ENCODE peak calls at places on chromosomes 4 and X, in ten cellular contexts. F is transverse colon, V is upper lobe of left lung, U is NB4, P is body of pancreas, D is IMR-90, E is ovary, L is adrenal gland, G is H54, I is thyroid gland. Q is an unnamed sample.

GRCh38 chrX:68991691-68992345 is 163.0 kb downstream of the EFNB1 start:
- DNase-seq in F (no peak), E (no peak), P (no peak), G (no peak), I (no peak), L (no peak), D (no peak), U (no peak), V (no peak), Q (no peak)

GRCh38 chr4:147078362-147078761 is 132.7 kb upstream of the TTC29 start:
- DNase-seq in G (no peak), E (no peak), F (no peak), D (no peak), L (no peak), V (no peak), U (no peak), I (no peak), P (no peak), Q (no peak)

GRCh38 chr4:12499693-12500092 is 984.4 kb downstream of the RAB28 start:
- DNase-seq in G (no peak), F (peak), E (no peak), L (no peak), U (no peak), I (no peak), V (no peak), P (no peak), D (no peak), Q (no peak)

GRCh38 chrX:150456941-150457340 is 93.8 kb downstream of the MAMLD1 start:
- DNase-seq in L (no peak), P (no peak), V (no peak), G (no peak), U (no peak), D (no peak), I (no peak), F (no peak), E (no peak), Q (no peak)

GRCh38 chr4:154551872-154552686 is 1.9 kb upstream of the PLRG1 start:
- DNase-seq in L (peak), G (no peak), D (peak), F (peak), P (peak), I (peak), U (peak), V (peak), E (peak), Q (peak)

GRCh38 chr4:44256414-44256813 is 192.2 kb downstream of the KCTD8 start:
- DNase-seq in P (no peak), G (no peak), L (no peak), E (no peak), I (no peak), V (no peak), D (no peak), F (no peak), U (peak), Q (no peak)

GRCh38 chr4:87032884-87033533 is 98.2 kb downstream of the AFF1 start:
- DNase-seq in I (no peak), P (no peak), E (no peak), F (no peak), D (peak), L (peak), G (no peak), U (no peak), V (no peak), Q (no peak)

GRCh38 chr4:7904108-7904516 is 35.5 kb downstream of the AFAP1 start:
- DNase-seq in E (no peak), V (no peak), U (no peak), I (no peak), D (peak), F (no peak), L (no peak), P (no peak), G (no peak), Q (no peak)

GRCh38 chr4:185965456-185966384 is 103.2 kb upstream of the TLR3 start:
- DNase-seq in F (no peak), E (no peak), P (no peak), I (no peak), D (no peak), G (no peak), V (no peak), U (peak), L (peak), Q (no peak)

GRCh38 chr4:3713346-3713745 is 52.8 kb upstream of the ADRA2C start:
- DNase-seq in F (no peak), E (no peak), L (no peak), I (no peak), P (no peak), U (no peak), D (no peak), G (no peak), V (no peak), Q (no peak)

GRCh38 chr4:186400676-186401075 is 134.7 kb downstream of the F11 start:
- DNase-seq in L (no peak), G (peak), V (no peak), I (no peak), F (peak), E (no peak), P (peak), U (no peak), D (peak), Q (no peak)

GRCh38 chr4:45795165-45795564 is 328.7 kb downstream of the GABRG1 start:
- DNase-seq in V (no peak), I (peak), P (no peak), E (peak), D (no peak), F (no peak), L (peak), G (no peak), U (no peak), Q (no peak)

GRCh38 chr4:76939184-76939583 is 10.4 kb upstream of the SEPTIN11 start:
- DNase-seq in G (no peak), P (no peak), F (no peak), I (no peak), L (no peak), V (no peak), U (no peak), D (no peak), E (no peak), Q (no peak)

GRCh38 chrX:105975382-105975781 is 63.1 kb downstream of the SERPINA7 start:
- DNase-seq in V (no peak), D (peak), L (no peak), U (peak), G (no peak), P (no peak), F (no peak), E (no peak), I (no peak), Q (no peak)

GRCh38 chr4:145352438-145353145 is 129.1 kb upstream of the SMAD1 start:
- DNase-seq in U (no peak), G (no peak), L (peak), D (no peak), F (no peak), V (no peak), P (peak), I (no peak), E (no peak), Q (no peak)

GRCh38 chrX:5916945-5917344 is 311.7 kb downstream of the NLGN4X start:
- DNase-seq in P (no peak), F (no peak), L (no peak), G (no peak), I (no peak), V (no peak), E (no peak), D (no peak), U (peak), Q (peak)

GRCh38 chr4:80566203-80566872 is 230.8 kb downstream of the CFAP299 start:
- DNase-seq in V (no peak), G (no peak), E (no peak), U (no peak), P (no peak), I (no peak), L (no peak), F (no peak), D (no peak), Q (no peak)

GRCh38 chrX:30220646-30221045 is 5.3 kb downstream of the MAGEB2 start:
- DNase-seq in U (no peak), G (no peak), L (no peak), F (no peak), I (no peak), V (no peak), D (no peak), E (no peak), P (no peak), Q (peak)

GRCh38 chrX:55056820-55057690 is 17.8 kb upstream of the PAGE2B start:
- DNase-seq in F (no peak), V (no peak), L (peak), G (no peak), E (no peak), D (peak), P (no peak), I (no peak), U (no peak), Q (peak)

GRCh38 chr4:60913026-60913425 is 287.1 kb upstream of the ADGRL3 start:
- DNase-seq in E (no peak), V (no peak), D (no peak), L (no peak), U (no peak), F (no peak), I (no peak), G (no peak), P (no peak), Q (no peak)

GRCh38 chr4:121096629-121097028 is 24.3 kb upstream of the NDNF start:
- DNase-seq in L (no peak), I (no peak), P (no peak), F (no peak), D (peak), V (no peak), U (peak), G (no peak), E (no peak), Q (no peak)

GRCh38 chr4:53380221-53380620 is 2.8 kb downstream of the FIP1L1 start:
- DNase-seq in F (no peak), D (peak), U (no peak), I (no peak), G (no peak), L (no peak), E (no peak), V (no peak), P (no peak), Q (no peak)

GRCh38 chr4:168784786-168785461 is 225.1 kb downstream of the CBR4 start:
- DNase-seq in U (no peak), E (no peak), V (no peak), L (no peak), G (no peak), F (no peak), I (peak), D (no peak), P (no peak), Q (no peak)

GRCh38 chr4:88457307-88458090 is 580 bp downstream of the HERC5 start:
- DNase-seq in V (peak), I (peak), E (peak), F (peak), U (peak), D (no peak), G (peak), L (peak), P (peak), Q (peak)

GRCh38 chrX:115029869-115030564 is 12.6 kb upstream of the IL13RA2 start:
- DNase-seq in I (no peak), D (no peak), V (no peak), L (peak), F (no peak), P (no peak), U (no peak), G (no peak), E (no peak), Q (no peak)

GRCh38 chrX:18291006-18291545 is 63.4 kb downstream of the SCML2 start:
- DNase-seq in P (no peak), U (no peak), L (peak), I (no peak), D (peak), E (no peak), F (no peak), G (no peak), V (no peak), Q (no peak)

GRCh38 chrX:96436105-96436504 is 248.5 kb upstream of the DIAPH2 start:
- DNase-seq in D (peak), U (no peak), E (no peak), I (no peak), G (peak), L (no peak), V (no peak), F (no peak), P (no peak), Q (no peak)

GRCh38 chr4:84985952-84986351 is 19.5 kb upstream of the WDFY3 start:
- DNase-seq in P (no peak), G (no peak), E (no peak), L (no peak), U (no peak), I (no peak), F (no peak), D (peak), V (no peak), Q (no peak)

GRCh38 chrX:115642895-115643530 is 82.0 kb downstream of the PLS3 start:
- DNase-seq in P (peak), L (peak), U (peak), G (no peak), F (peak), I (no peak), D (peak), V (peak), E (no peak), Q (peak)

DNA sequence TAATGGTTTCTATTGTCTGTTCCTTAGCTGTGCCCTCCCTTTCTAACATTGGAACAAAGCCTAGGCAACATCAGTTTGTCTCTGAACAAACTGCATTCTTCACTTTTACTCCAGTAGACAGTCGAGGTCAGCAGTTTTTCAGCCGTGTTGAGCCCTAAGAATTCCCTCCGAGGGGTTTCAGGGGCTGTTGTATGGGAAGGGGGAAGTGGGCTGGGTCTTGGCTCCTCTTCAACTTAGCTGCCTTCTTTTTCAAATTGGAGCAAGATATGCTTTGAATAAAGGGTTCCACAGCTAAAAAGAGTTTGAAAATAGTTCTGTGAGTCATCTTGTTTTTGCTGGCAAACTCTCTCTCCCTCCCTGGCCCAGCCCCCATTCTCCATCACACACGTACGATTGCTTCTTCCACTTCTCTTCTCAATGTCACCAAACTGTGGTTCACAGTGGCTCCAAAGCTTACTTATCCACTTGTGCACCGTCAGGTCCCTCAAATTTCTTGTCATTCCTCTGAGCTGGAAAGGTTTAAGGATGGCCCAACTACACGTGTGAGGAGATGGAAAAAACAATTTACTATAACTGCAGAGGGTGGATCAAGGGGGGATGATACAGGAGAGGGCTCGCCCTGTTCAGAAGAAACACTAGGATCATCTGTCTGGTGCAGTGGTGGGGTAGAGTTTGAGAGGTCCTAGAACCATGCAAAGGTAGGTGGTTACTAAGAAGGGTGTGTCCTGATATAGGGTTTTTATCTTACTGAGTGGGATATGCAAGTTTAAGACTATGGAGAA is 9.2 kb upstream of the MAML3 start:
- DNase-seq in E (peak), G (no peak), L (peak), F (no peak), I (no peak), V (no peak), D (peak), U (no peak), P (no peak), Q (no peak)
- TF ChIP-seq POLR2A in E (no peak), G (no peak), L (no peak), F (no peak), I (no peak), V (no peak), D (no peak), U (no peak), P (no peak), Q (no peak)

GRCh38 chrX:24055043-24055356 is 244 bp downstream of the EIF2S3 start:
- DNase-seq in I (no peak), P (no peak), U (no peak), D (no peak), E (no peak), G (no peak), F (no peak), V (no peak), L (no peak), Q (no peak)

GRCh38 chrX:24054182-24055042 is at the start of gene EIF2S3:
- DNase-seq in L (peak), D (peak), I (peak), U (peak), G (peak), V (peak), F (peak), E (peak), P (peak), Q (peak)
- TF ChIP-seq POLR2A in L (no peak), D (peak), I (peak), U (peak), G (peak), V (peak), F (peak), E (peak), P (peak), Q (peak)

DNA sequence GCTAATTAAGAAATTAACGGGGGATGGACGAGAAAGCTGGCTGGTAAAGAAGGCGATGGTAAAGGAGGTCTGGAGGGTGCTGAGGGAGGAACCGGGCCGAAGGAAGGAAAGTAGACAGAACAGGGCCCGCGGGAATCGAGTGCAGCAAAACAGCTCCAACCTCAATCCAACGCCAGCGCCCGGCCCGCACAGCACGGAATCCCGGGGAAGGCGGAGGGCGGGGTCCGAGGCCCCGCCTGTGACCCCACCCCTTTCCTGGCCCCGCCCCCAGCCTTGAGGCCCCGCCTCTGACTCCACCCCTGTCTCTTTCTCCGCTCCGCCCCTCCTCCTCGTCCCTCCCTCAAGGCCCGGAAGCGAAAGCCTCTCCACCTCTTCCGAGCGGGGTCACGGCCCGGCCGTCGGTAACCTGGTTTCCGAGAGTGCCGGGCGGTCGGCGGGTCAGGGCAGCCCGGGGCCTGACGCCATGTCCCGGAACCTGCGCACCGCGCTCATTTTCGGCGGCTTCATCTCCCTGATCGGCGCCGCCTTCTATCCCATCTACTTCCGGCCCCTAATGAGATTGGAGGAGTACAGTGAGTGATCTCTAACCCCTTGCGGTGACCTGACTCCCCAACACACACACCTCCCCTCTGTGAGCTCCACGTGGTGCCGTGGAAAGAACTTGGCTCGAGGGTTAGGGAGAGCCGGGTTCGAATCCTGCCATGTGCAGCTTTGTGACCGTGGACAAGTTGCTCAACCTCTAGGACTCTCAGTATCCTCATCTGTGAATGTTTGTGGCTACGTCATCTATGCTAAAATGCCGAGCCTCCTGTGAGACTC is at the start of gene SMIM20:
- DNase-seq in I (peak), D (peak), L (peak), F (peak), V (peak), U (peak), G (peak), E (peak), P (peak), Q (peak)
- TF ChIP-seq POLR2A in I (peak), D (peak), L (peak), F (peak), V (peak), U (peak), G (peak), E (peak), P (peak), Q (peak)

GRCh38 chr4:103099691-103100392 is at the start of gene BDH2:
- DNase-seq in L (peak), D (peak), U (peak), G (peak), E (no peak), V (peak), F (peak), I (peak), P (peak), Q (peak)
- TF ChIP-seq POLR2A in L (no peak), D (no peak), U (no peak), G (no peak), E (peak), V (peak), F (peak), I (peak), P (peak), Q (no peak)

GRCh38 chr4:188414441-188414840 is 275.2 kb downstream of the TRIML1 start:
- DNase-seq in D (peak), U (no peak), P (no peak), V (no peak), E (no peak), G (no peak), L (no peak), I (no peak), F (no peak), Q (no peak)
- TF ChIP-seq POLR2A in D (no peak), U (no peak), P (no peak), V (no peak), E (no peak), G (no peak), L (no peak), I (no peak), F (no peak), Q (no peak)

DNA sequence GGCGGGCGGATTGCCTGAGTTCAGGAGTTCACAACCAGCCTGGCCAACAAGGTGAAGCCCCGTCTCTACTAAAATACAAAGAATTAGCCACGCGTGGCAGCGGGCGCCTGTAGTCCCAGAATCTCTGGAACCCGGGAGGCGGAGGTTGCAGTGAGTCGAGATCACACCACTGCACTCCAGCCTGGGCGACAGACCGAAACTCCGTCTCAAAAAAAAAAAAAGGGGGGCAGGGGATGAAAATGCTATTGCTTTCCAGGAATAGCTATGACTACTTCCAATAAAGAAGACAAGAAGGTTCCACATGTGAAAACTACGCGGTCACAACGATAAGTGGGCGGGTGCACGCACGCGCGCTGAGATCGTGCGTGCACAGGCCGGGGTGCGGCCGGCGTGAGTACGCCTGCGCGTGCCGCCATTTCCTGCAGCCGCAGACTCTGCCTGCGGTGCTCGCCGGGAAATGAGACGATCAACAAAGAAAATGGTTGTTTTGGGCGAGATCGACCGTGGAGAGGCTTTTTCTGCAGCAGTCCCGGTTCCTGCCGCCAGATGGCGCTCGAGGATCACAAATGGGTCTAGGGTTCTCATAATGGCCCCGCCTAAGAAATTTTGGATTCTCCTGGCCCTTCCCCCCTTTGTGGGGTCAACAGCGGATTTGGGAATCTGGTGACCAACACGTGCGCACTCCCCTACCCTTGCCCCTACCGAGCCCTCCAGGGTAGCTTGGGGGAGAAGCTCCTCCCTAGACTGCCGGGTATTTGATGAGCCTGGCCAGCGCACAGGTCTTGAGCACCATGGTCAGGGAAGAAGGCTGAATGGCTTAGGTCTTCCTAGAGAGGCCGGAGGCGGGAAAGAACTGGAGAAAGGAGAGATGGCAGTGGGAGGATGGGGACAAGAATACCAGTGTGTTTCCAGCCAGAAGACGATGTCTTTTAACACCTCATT is 35.1 kb downstream of the PNMA5 start:
- DNase-seq in I (peak), U (peak), G (peak), F (peak), D (peak), E (peak), L (peak), P (peak), V (peak), Q (peak)
- TF ChIP-seq POLR2A in I (peak), U (no peak), G (peak), F (no peak), D (no peak), E (no peak), L (no peak), P (no peak), V (no peak), Q (no peak)

Q was measured in erythroblast.